ENCODE peak calls at places on chromosome 3, in ten cellular contexts. I, P, Z, X, V, B, T, Y, S and L are unnamed samples.

GRCh38 chr3:18098960-18099587 is 326.1 kb downstream of the SATB1 start:
- DNase-seq in Y (no peak), I (no peak), S (peak; percentile 75), T (peak; percentile 95), V (no peak), B (no peak), X (peak; percentile 68), Z (no peak), P (no peak), L (no peak)

GRCh38 chr3:169085827-169086226 is 577.7 kb downstream of the MECOM start:
- DNase-seq in Z (no peak), T (peak; percentile 90), V (no peak), S (peak; percentile 85), Y (no peak), P (no peak), B (no peak), X (no peak), I (no peak), L (no peak)

GRCh38 chr3:130395916-130396315 is 50.4 kb downstream of the COL6A5 start:
- DNase-seq in V (no peak), S (peak; percentile 77), X (no peak), T (peak; percentile 33), P (no peak), I (peak; percentile 43), Y (no peak), B (no peak), Z (no peak), L (no peak)

GRCh38 chr3:39810647-39811161 is 1.3 kb downstream of the MYRIP start:
- DNase-seq in Y (no peak), I (peak; percentile 41), P (no peak), S (no peak), T (no peak), B (no peak), V (no peak), X (no peak), Z (no peak), L (no peak)

GRCh38 chr3:122005033-122005565 is 16.9 kb downstream of the ILDR1 start:
- DNase-seq in I (no peak), Z (peak; percentile 88), B (no peak), T (no peak), V (no peak), S (no peak), X (no peak), P (no peak), Y (no peak), L (no peak)

GRCh38 chr3:42898896-42899675 is 6.9 kb upstream of the ZNF662 start:
- DNase-seq in B (no peak), T (no peak), V (no peak), X (no peak), I (no peak), P (no peak), Z (no peak), S (no peak), Y (no peak), L (no peak)

GRCh38 chr3:196016485-196016884 is 65.4 kb downstream of the TFRC start:
- DNase-seq in V (no peak), B (no peak), Z (peak; percentile 7), X (no peak), Y (no peak), T (peak; percentile 60), I (no peak), P (no peak), S (peak; percentile 90), L (no peak)

GRCh38 chr3:3799173-3800075 is at the start of gene LRRN1:
- DNase-seq in S (no peak), I (peak; percentile 80), B (peak; percentile 85), T (no peak), P (no peak), X (no peak), V (peak; percentile 84), Y (peak; percentile 91), Z (peak; percentile 3), L (no peak)

GRCh38 chr3:192207239-192207638 is 520.1 kb downstream of the FGF12 start:
- DNase-seq in B (no peak), X (no peak), I (peak; percentile 70), Z (no peak), V (peak; percentile 57), Y (no peak), T (no peak), P (no peak), S (no peak), L (no peak)

GRCh38 chr3:17090271-17090992 is 205.7 kb downstream of the PLCL2 start:
- DNase-seq in I (no peak), T (no peak), V (no peak), P (no peak), Y (no peak), B (no peak), S (no peak), X (no peak), Z (no peak), L (no peak)

GRCh38 chr3:16419640-16420039 is 93.9 kb downstream of the RFTN1 start:
- DNase-seq in I (no peak), P (no peak), Y (no peak), S (no peak), Z (no peak), B (no peak), T (peak; percentile 73), V (no peak), X (no peak), L (no peak)

GRCh38 chr3:195774917-195775316 is 36.8 kb downstream of the MUC4 start:
- DNase-seq in T (peak; percentile 20), P (no peak), X (peak; percentile 6), Y (peak; percentile 73), Z (no peak), B (peak; percentile 83), V (peak; percentile 46), I (no peak), S (peak; percentile 52), L (peak; percentile 46)

GRCh38 chr3:135163701-135164100 is 368.6 kb downstream of the EPHB1 start:
- DNase-seq in S (no peak), I (no peak), V (no peak), Y (no peak), B (no peak), P (no peak), T (no peak), Z (no peak), X (no peak), L (no peak)

GRCh38 chr3:72155391-72156064 is 370.6 kb upstream of the PROK2 start:
- DNase-seq in P (no peak), X (no peak), S (peak; percentile 95), Y (no peak), V (no peak), Z (no peak), T (peak; percentile 98), B (no peak), I (no peak), L (no peak)

GRCh38 chr3:133488785-133489367 is 84.6 kb upstream of the CDV3 start:
- DNase-seq in B (no peak), Z (peak; percentile 70), Y (no peak), T (peak; percentile 82), S (peak; percentile 37), V (no peak), P (peak; percentile 49), I (no peak), X (peak; percentile 43), L (no peak)

GRCh38 chr3:134608023-134608758 is 42.6 kb downstream of the KY start:
- DNase-seq in T (no peak), Z (no peak), I (no peak), V (no peak), Y (no peak), S (no peak), X (no peak), B (no peak), P (no peak), L (no peak)

GRCh38 chr3:198079771-198080520 is 119.9 kb downstream of the LMLN start:
- DNase-seq in Z (no peak), X (no peak), S (no peak), I (peak; percentile 61), B (no peak), V (peak; percentile 15), P (peak; percentile 34), T (peak; percentile 19), Y (peak; percentile 86), L (peak; percentile 6)

GRCh38 chr3:129123314-129124060 is 1.9 kb upstream of the RAB43 start:
- DNase-seq in Y (no peak), Z (peak; percentile 36), V (no peak), X (no peak), I (no peak), P (peak; percentile 42), T (peak; percentile 72), S (no peak), B (peak; percentile 37), L (no peak)

GRCh38 chr3:16364963-16365362 is 100.0 kb downstream of the OXNAD1 start:
- DNase-seq in Y (no peak), Z (no peak), X (no peak), T (no peak), P (no peak), I (no peak), B (no peak), V (no peak), S (no peak), L (no peak)

GRCh38 chr3:66489577-66489976 is 11.2 kb downstream of the LRIG1 start:
- DNase-seq in P (peak; percentile 47), Y (no peak), Z (peak; percentile 39), S (no peak), I (no peak), T (no peak), B (no peak), X (no peak), V (no peak), L (no peak)

GRCh38 chr3:13432093-13432492 is 12.0 kb upstream of the NUP210 start:
- DNase-seq in X (no peak), P (no peak), S (no peak), Y (no peak), I (no peak), T (no peak), Z (no peak), B (no peak), V (no peak), L (no peak)

GRCh38 chr3:197490098-197490497 is 65.7 kb downstream of the BDH1 start:
- DNase-seq in I (no peak), V (no peak), T (peak; percentile 97), S (peak; percentile 90), Y (no peak), B (no peak), X (no peak), P (no peak), Z (no peak), L (no peak)

GRCh38 chr3:57079221-57079831 is 18.9 kb downstream of the SPATA12 start:
- DNase-seq in S (peak; percentile 58), T (peak; percentile 4), V (no peak), Y (peak; percentile 87), P (peak; percentile 64), B (peak; percentile 77), X (peak; percentile 22), Z (no peak), I (peak; percentile 64), L (no peak)

GRCh38 chr3:148202386-148202785 is 495.3 kb upstream of the AGTR1 start:
- DNase-seq in Y (no peak), P (peak; percentile 1), S (no peak), X (no peak), V (no peak), T (no peak), I (no peak), B (no peak), Z (no peak), L (no peak)

GRCh38 chr3:156151824-156152428 is 31.5 kb downstream of the KCNAB1 start:
- DNase-seq in P (peak; percentile 51), V (peak; percentile 58), I (peak; percentile 90), T (peak; percentile 69), X (peak; percentile 36), Y (peak; percentile 78), Z (peak; percentile 77), S (peak; percentile 72), B (peak; percentile 77), L (peak; percentile 66)

GRCh38 chr3:65030847-65031463 is 343.2 kb upstream of the ADAMTS9 start:
- DNase-seq in X (no peak), S (peak; percentile 36), I (no peak), T (peak; percentile 84), Z (no peak), Y (no peak), V (no peak), B (no peak), P (no peak), L (no peak)

GRCh38 chr3:194851941-194852340 is 166.3 kb downstream of the FAM43A start:
- DNase-seq in S (no peak), P (no peak), Z (no peak), T (no peak), I (no peak), Y (no peak), V (no peak), X (no peak), B (no peak), L (no peak)

GRCh38 chr3:44055951-44056350 is 185.7 kb upstream of the TOPAZ1 start:
- DNase-seq in I (no peak), Y (no peak), S (no peak), P (no peak), Z (no peak), T (peak; percentile 85), V (no peak), B (no peak), X (no peak), L (no peak)